ENCODE peak calls at places on chromosomes 4 and X, in ten cellular contexts. Q is fibroblast of lung, C is ovary, Y is right atrium auricular region, B is cardiac muscle cell, Z is AG09309, W is prostate gland, A is coronary artery, M is GM12864, H is AG04450. D is an unnamed sample.

GRCh38 chr4:173538148-173538902 is 8.3 kb upstream of the HAND2 start:
- DNase-seq in Q (no peak), C (peak), Y (no peak), B (peak), Z (no peak), W (no peak), A (no peak), M (no peak), H (no peak), D (peak)

GRCh38 chrX:25019707-25020390 is 4.1 kb upstream of the ARX start:
- DNase-seq in Q (no peak), C (no peak), Y (no peak), B (no peak), Z (no peak), W (no peak), A (no peak), M (no peak), H (no peak), D (no peak)

GRCh38 chr4:141697116-141697515 is 60.7 kb downstream of the IL15 start:
- DNase-seq in Q (no peak), C (no peak), Y (no peak), B (no peak), Z (no peak), W (no peak), A (no peak), M (no peak), H (no peak), D (no peak)

GRCh38 chr4:7354937-7355336 is 79.8 kb downstream of the PSAPL1 start:
- DNase-seq in Q (peak), C (no peak), Y (no peak), B (no peak), Z (no peak), W (no peak), A (no peak), M (no peak), H (no peak), D (no peak)

GRCh38 chr4:93312299-93312698 is 516.3 kb upstream of the ATOH1 start:
- DNase-seq in Q (no peak), C (no peak), Y (no peak), B (no peak), Z (no peak), W (no peak), A (no peak), M (no peak), H (no peak), D (no peak)

GRCh38 chr4:995311-996026 is 2.3 kb upstream of the SLC26A1 start:
- DNase-seq in Q (no peak), C (no peak), Y (no peak), B (no peak), Z (no peak), W (no peak), A (no peak), M (no peak), H (no peak), D (no peak)

GRCh38 chr4:7941111-7942018 is 1.7 kb upstream of the AFAP1 start:
- DNase-seq in Q (peak), C (no peak), Y (no peak), B (peak), Z (no peak), W (peak), A (no peak), M (no peak), H (no peak), D (no peak)

GRCh38 chrX:7054219-7055206 is 93.0 kb upstream of the STS start:
- DNase-seq in Q (no peak), C (no peak), Y (no peak), B (no peak), Z (no peak), W (no peak), A (no peak), M (no peak), H (no peak), D (no peak)

GRCh38 chrX:119758682-119759332 is 419 bp downstream of the SOWAHD start:
- DNase-seq in Q (no peak), C (peak), Y (no peak), B (no peak), Z (no peak), W (no peak), A (no peak), M (no peak), H (no peak), D (no peak)

GRCh38 chr4:7970031-7970946 is 30.6 kb upstream of the AFAP1 start:
- DNase-seq in Q (no peak), C (no peak), Y (no peak), B (peak), Z (no peak), W (peak), A (no peak), M (peak), H (no peak), D (peak)

GRCh38 chr4:89737888-89738287 is 99.1 kb downstream of the SNCA start:
- DNase-seq in Q (peak), C (no peak), Y (no peak), B (peak), Z (peak), W (no peak), A (no peak), M (no peak), H (no peak), D (peak)

GRCh38 chr4:105387466-105387865 is 86.4 kb downstream of the PPA2 start:
- DNase-seq in Q (peak), C (no peak), Y (no peak), B (peak), Z (peak), W (no peak), A (no peak), M (no peak), H (no peak), D (peak)

GRCh38 chr4:172982151-172982590 is 186.4 kb upstream of the GALNT7 start:
- DNase-seq in Q (peak), C (no peak), Y (no peak), B (peak), Z (no peak), W (peak), A (no peak), M (no peak), H (peak), D (peak)

GRCh38 chr4:186074189-186074588 is 5.2 kb downstream of the TLR3 start:
- DNase-seq in Q (no peak), C (no peak), Y (no peak), B (no peak), Z (no peak), W (no peak), A (no peak), M (no peak), H (no peak), D (no peak)

GRCh38 chrX:24090300-24091200 is 35.8 kb downstream of the EIF2S3 start:
- DNase-seq in Q (no peak), C (no peak), Y (no peak), B (no peak), Z (no peak), W (no peak), A (no peak), M (no peak), H (no peak), D (no peak)

GRCh38 chr4:185117300-185117934 is 25.6 kb upstream of the SLC25A4 start:
- DNase-seq in Q (no peak), C (no peak), Y (no peak), B (no peak), Z (no peak), W (no peak), A (no peak), M (no peak), H (no peak), D (no peak)

GRCh38 chr4:93764647-93765246 is 63.8 kb upstream of the ATOH1 start:
- DNase-seq in Q (peak), C (no peak), Y (no peak), B (peak), Z (peak), W (peak), A (no peak), M (no peak), H (peak), D (peak)

GRCh38 chr4:153804742-153805141 is 15.9 kb upstream of the SFRP2 start:
- DNase-seq in Q (no peak), C (no peak), Y (no peak), B (no peak), Z (no peak), W (no peak), A (no peak), M (no peak), H (no peak), D (no peak)

GRCh38 chr4:128450326-128451120 is 162.9 kb upstream of the PGRMC2 start:
- DNase-seq in Q (no peak), C (no peak), Y (no peak), B (no peak), Z (no peak), W (no peak), A (no peak), M (no peak), H (no peak), D (peak)

GRCh38 chrX:28693101-28693500 is 105.9 kb downstream of the IL1RAPL1 start:
- DNase-seq in Q (peak), C (no peak), Y (no peak), B (peak), Z (no peak), W (no peak), A (no peak), M (no peak), H (no peak), D (no peak)

GRCh38 chr4:57351716-57352115 is 241.5 kb upstream of the IGFBP7 start:
- DNase-seq in Q (no peak), C (no peak), Y (no peak), B (no peak), Z (peak), W (no peak), A (no peak), M (no peak), H (no peak), D (peak)

GRCh38 chrX:97026406-97026805 is 142.7 kb downstream of the RPA4 start:
- DNase-seq in Q (no peak), C (no peak), Y (no peak), B (peak), Z (no peak), W (no peak), A (no peak), M (no peak), H (no peak), D (peak)

GRCh38 chrX:44036336-44036735 is 63.1 kb upstream of the NDP start:
- DNase-seq in Q (peak), C (no peak), Y (no peak), B (peak), Z (no peak), W (no peak), A (no peak), M (no peak), H (peak), D (peak)

GRCh38 chr4:2142630-2143427 is 83.7 kb downstream of the NAT8L start:
- DNase-seq in Q (peak), C (no peak), Y (no peak), B (peak), Z (no peak), W (no peak), A (no peak), M (no peak), H (no peak), D (peak)

GRCh38 chr4:140137654-140138053 is 16.3 kb downstream of the MAML3 start:
- DNase-seq in Q (peak), C (no peak), Y (no peak), B (peak), Z (no peak), W (peak), A (no peak), M (no peak), H (no peak), D (no peak)

GRCh38 chrX:39869846-39870601 is 227.7 kb downstream of the BCOR start:
- DNase-seq in Q (peak), C (no peak), Y (no peak), B (peak), Z (no peak), W (no peak), A (no peak), M (no peak), H (no peak), D (peak)

GRCh38 chrX:2584216-2584615 is 83.4 kb upstream of the DHRSX start:
- DNase-seq in Q (no peak), C (no peak), Y (no peak), B (no peak), Z (no peak), W (no peak), A (no peak), M (no peak), H (no peak), D (no peak)
- H3K4me3 ChIP-seq in Q (no peak), C (no peak), Y (no peak), B (peak), Z (no peak), W (peak), A (peak), M (no peak), H (no peak), D (no peak)

DNA sequence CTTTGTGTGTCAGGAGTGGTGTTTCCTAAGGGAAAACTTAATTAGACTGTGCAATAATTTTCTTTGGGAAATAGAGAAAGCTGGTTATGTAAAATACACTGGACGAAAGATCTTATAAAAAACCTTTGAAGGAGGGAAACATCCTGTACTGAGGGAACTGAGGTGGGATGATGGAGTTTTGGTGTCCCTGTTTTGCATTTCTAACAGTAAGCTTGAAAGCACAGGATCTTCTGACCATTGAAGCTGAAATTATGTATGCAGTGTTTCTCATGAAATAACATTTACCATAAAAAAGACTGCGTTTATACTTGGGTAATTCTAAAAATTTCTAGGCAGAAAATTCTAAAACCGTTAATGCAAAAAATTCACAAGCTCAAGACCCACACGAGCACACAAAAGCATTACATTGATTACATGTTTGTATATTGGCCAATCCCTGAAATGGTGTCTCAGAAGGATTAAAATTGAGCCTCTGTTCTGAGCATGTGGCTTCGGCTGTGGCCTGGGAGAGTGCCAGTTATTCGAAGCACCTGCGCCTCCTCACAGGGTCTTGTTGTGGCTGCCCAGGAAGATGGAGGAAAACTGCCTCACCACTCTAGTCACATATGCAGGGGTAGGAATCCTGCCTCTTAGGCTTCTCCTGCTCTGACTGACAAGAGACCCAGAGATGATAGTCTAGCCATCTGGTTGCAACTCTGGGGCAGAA is 49.5 kb downstream of the JADE3 start:
- DNase-seq in Q (no peak), C (no peak), Y (no peak), B (no peak), Z (no peak), W (no peak), A (no peak), M (no peak), H (no peak), D (no peak)
- TF ChIP-seq CTCF in Q (no peak), C (no peak), Y (no peak), B (no peak), Z (no peak), W (no peak), A (no peak), M (no peak), H (no peak), D (no peak)

GRCh38 chr4:15718959-15719358 is 16.1 kb downstream of the BST1 start:
- DNase-seq in Q (no peak), C (no peak), Y (no peak), B (no peak), Z (no peak), W (no peak), A (no peak), M (no peak), H (no peak), D (no peak)
- H3K4me3 ChIP-seq in Q (no peak), C (no peak), Y (no peak), B (no peak), Z (no peak), W (no peak), A (no peak), M (no peak), H (no peak), D (no peak)

GRCh38 chrX:108537005-108537404 is 97.4 kb downstream of the COL4A5 start:
- DNase-seq in Q (peak), C (no peak), Y (no peak), B (peak), Z (no peak), W (peak), A (no peak), M (peak), H (no peak), D (peak)
- TF ChIP-seq CTCF in Q (peak), C (peak), Y (peak), B (peak), Z (peak), W (peak), A (peak), M (peak), H (peak), D (peak)

DNA sequence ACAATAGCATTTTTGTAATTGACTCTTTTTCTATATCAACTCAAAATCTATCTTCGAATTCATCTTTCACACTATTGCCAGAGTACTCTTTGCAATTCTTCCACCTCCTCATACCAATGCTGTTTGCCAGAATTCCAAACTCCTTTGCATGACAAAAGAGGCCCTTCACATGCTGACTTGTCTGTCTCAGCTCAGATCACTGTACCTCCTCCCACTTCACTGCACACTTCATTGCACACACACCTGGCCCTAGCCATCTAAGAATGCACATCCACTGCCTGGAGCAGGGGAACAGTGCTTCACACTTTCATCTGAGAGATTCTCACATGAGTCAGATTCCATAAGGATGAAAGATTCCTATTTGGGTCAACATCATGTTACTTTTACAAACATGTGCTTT is 56.5 kb downstream of the PRDM5 start:
- DNase-seq in Q (no peak), C (no peak), Y (no peak), B (no peak), Z (no peak), W (no peak), A (no peak), M (no peak), H (no peak), D (no peak)
- H3K4me3 ChIP-seq in Q (no peak), C (no peak), Y (no peak), B (no peak), Z (no peak), W (no peak), A (no peak), M (no peak), H (no peak), D (no peak)

GRCh38 chr4:72468904-72469502 is 100.0 kb downstream of the ADAMTS3 start:
- DNase-seq in Q (peak), C (no peak), Y (no peak), B (peak), Z (no peak), W (no peak), A (no peak), M (no peak), H (no peak), D (peak)
- TF ChIP-seq CTCF in Q (no peak), C (no peak), Y (peak), B (peak), Z (no peak), W (peak), A (no peak), M (peak), H (peak), D (peak)

DNA sequence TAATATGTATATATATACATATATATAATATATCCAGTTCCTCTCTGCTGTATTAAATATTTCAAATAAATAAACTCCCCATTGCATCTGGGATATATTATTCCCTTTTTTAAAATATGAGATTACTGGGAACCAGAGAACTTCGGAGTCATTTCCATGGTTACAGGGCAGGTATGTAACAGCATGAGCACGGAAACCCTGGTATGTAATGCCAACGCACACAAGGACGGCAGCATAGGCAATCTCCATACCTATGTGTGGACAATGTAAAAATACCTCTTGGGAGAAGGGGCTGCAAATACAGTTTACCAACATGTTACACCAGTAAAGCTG is 62.8 kb downstream of the NUDT10 start:
- DNase-seq in Q (no peak), C (no peak), Y (no peak), B (no peak), Z (no peak), W (no peak), A (no peak), M (no peak), H (no peak), D (no peak)
- H3K4me3 ChIP-seq in Q (no peak), C (peak), Y (peak), B (no peak), Z (no peak), W (peak), A (peak), M (no peak), H (no peak), D (no peak)

GRCh38 chr4:10089346-10089745 is 27.3 kb downstream of the WDR1 start:
- DNase-seq in Q (no peak), C (no peak), Y (no peak), B (no peak), Z (no peak), W (no peak), A (no peak), M (no peak), H (no peak), D (no peak)
- TF ChIP-seq CTCF in Q (no peak), C (no peak), Y (peak), B (peak), Z (peak), W (no peak), A (no peak), M (peak), H (peak), D (peak)

GRCh38 chrX:2697306-2697705 is 6.2 kb downstream of the CD99 start:
- DNase-seq in Q (no peak), C (no peak), Y (no peak), B (no peak), Z (no peak), W (no peak), A (no peak), M (no peak), H (no peak), D (peak)
- H3K4me3 ChIP-seq in Q (no peak), C (no peak), Y (no peak), B (no peak), Z (no peak), W (no peak), A (peak), M (peak), H (peak), D (peak)

GRCh38 chr4:108168213-108168671 is 490 bp downstream of the LEF1 start:
- DNase-seq in Q (peak), C (no peak), Y (no peak), B (no peak), Z (no peak), W (no peak), A (no peak), M (no peak), H (no peak), D (peak)

GRCh38 chr4:108165601-108166000 is 3.1 kb downstream of the LEF1 start:
- DNase-seq in Q (no peak), C (no peak), Y (no peak), B (no peak), Z (no peak), W (no peak), A (no peak), M (no peak), H (no peak), D (no peak)

GRCh38 chr4:108168672-108169562 is at the start of gene LEF1:
- DNase-seq in Q (peak), C (peak), Y (no peak), B (peak), Z (no peak), W (peak), A (no peak), M (no peak), H (no peak), D (peak)

GRCh38 chr4:108166038-108166437 is 2.7 kb downstream of the LEF1 start:
- DNase-seq in Q (no peak), C (no peak), Y (no peak), B (no peak), Z (no peak), W (no peak), A (no peak), M (no peak), H (no peak), D (no peak)

GRCh38 chr4:108166441-108167315 is 2.1 kb downstream of the LEF1 start:
- DNase-seq in Q (peak), C (no peak), Y (no peak), B (no peak), Z (no peak), W (peak), A (no peak), M (no peak), H (no peak), D (no peak)
- TF ChIP-seq CTCF in Q (no peak), C (no peak), Y (no peak), B (no peak), Z (no peak), W (no peak), A (no peak), M (no peak), H (no peak), D (no peak)

D was measured in fibroblast of the aortic adventitia.